ENCODE peak calls at places on chromosomes 7 and 10, in ten cellular contexts. One of them, this sample, is unnamed.

GRCh38 chr10:11444531-11445228 is 166.8 kb downstream of the USP6NL start:
- DNase-seq in tibial nerve: no peak
- DNase-seq in AG09309: no peak
- DNase-seq in HFFc6: no peak
- DNase-seq in SK-N-SH: no peak
- DNase-seq in chondrocyte: no peak
- DNase-seq in ovary: no peak
- DNase-seq in bronchial epithelial cell: no peak
- DNase-seq in epithelial cell of esophagus: no peak
- DNase-seq in IMR-90: no peak
- DNase-seq in this sample: no peak

GRCh38 chr10:3323865-3324498 is 151.4 kb upstream of the PITRM1 start:
- DNase-seq in AG09309: peak; percentile 68
- DNase-seq in SK-N-SH: peak; percentile 39
- DNase-seq in epithelial cell of esophagus: peak; percentile 83
- DNase-seq in ovary: no peak
- DNase-seq in chondrocyte: no peak
- DNase-seq in HFFc6: peak; percentile 47
- DNase-seq in bronchial epithelial cell: peak; percentile 63
- DNase-seq in tibial nerve: no peak
- DNase-seq in IMR-90: no peak
- DNase-seq in this sample: no peak

GRCh38 chr10:95260397-95260881 is 30.4 kb downstream of the PDLIM1 start:
- DNase-seq in tibial nerve: no peak
- DNase-seq in AG09309: no peak
- DNase-seq in SK-N-SH: no peak
- DNase-seq in ovary: no peak
- DNase-seq in chondrocyte: no peak
- DNase-seq in IMR-90: peak; percentile 94
- DNase-seq in epithelial cell of esophagus: peak; percentile 92
- DNase-seq in HFFc6: peak; percentile 91
- DNase-seq in bronchial epithelial cell: peak; percentile 89
- DNase-seq in this sample: peak; percentile 38

GRCh38 chr7:36278069-36278766 is 111.4 kb upstream of the ANLN start:
- DNase-seq in AG09309: no peak
- DNase-seq in ovary: no peak
- DNase-seq in SK-N-SH: no peak
- DNase-seq in chondrocyte: no peak
- DNase-seq in tibial nerve: no peak
- DNase-seq in epithelial cell of esophagus: no peak
- DNase-seq in IMR-90: no peak
- DNase-seq in HFFc6: no peak
- DNase-seq in bronchial epithelial cell: no peak
- DNase-seq in this sample: no peak

GRCh38 chr10:133268532-133268931 is 8.1 kb downstream of the ADAM8 start:
- DNase-seq in chondrocyte: no peak
- DNase-seq in AG09309: no peak
- DNase-seq in SK-N-SH: no peak
- DNase-seq in ovary: no peak
- DNase-seq in epithelial cell of esophagus: no peak
- DNase-seq in HFFc6: no peak
- DNase-seq in IMR-90: no peak
- DNase-seq in bronchial epithelial cell: no peak
- DNase-seq in tibial nerve: no peak
- DNase-seq in this sample: no peak

GRCh38 chr10:127012071-127012768 is 107.0 kb downstream of the DOCK1 start:
- DNase-seq in epithelial cell of esophagus: no peak
- DNase-seq in tibial nerve: no peak
- DNase-seq in AG09309: no peak
- DNase-seq in chondrocyte: no peak
- DNase-seq in bronchial epithelial cell: no peak
- DNase-seq in SK-N-SH: no peak
- DNase-seq in IMR-90: no peak
- DNase-seq in ovary: no peak
- DNase-seq in HFFc6: no peak
- DNase-seq in this sample: no peak

GRCh38 chr10:109892087-109892486 is 31.2 kb downstream of the XPNPEP1 start:
- DNase-seq in chondrocyte: no peak
- DNase-seq in SK-N-SH: no peak
- DNase-seq in ovary: no peak
- DNase-seq in AG09309: no peak
- DNase-seq in IMR-90: no peak
- DNase-seq in HFFc6: no peak
- DNase-seq in bronchial epithelial cell: peak; percentile 20
- DNase-seq in epithelial cell of esophagus: no peak
- DNase-seq in tibial nerve: no peak
- DNase-seq in this sample: no peak

GRCh38 chr10:72107325-72108003 is 19.1 kb upstream of the SPOCK2 start:
- DNase-seq in bronchial epithelial cell: peak; percentile 89
- DNase-seq in HFFc6: no peak
- DNase-seq in ovary: no peak
- DNase-seq in SK-N-SH: no peak
- DNase-seq in chondrocyte: no peak
- DNase-seq in epithelial cell of esophagus: peak; percentile 81
- DNase-seq in AG09309: no peak
- DNase-seq in tibial nerve: no peak
- DNase-seq in IMR-90: no peak
- DNase-seq in this sample: peak; percentile 48

GRCh38 chr10:87656431-87657072 is 3.1 kb upstream of the PAPSS2 start:
- DNase-seq in SK-N-SH: peak; percentile 71
- DNase-seq in bronchial epithelial cell: peak; percentile 47
- DNase-seq in tibial nerve: no peak
- DNase-seq in epithelial cell of esophagus: peak; percentile 45
- DNase-seq in HFFc6: no peak
- DNase-seq in chondrocyte: no peak
- DNase-seq in AG09309: no peak
- DNase-seq in ovary: no peak
- DNase-seq in IMR-90: peak; percentile 52
- DNase-seq in this sample: peak; percentile 68

GRCh38 chr7:101589052-101589451 is 40.0 kb downstream of the MYL10 start:
- DNase-seq in bronchial epithelial cell: no peak
- DNase-seq in SK-N-SH: no peak
- DNase-seq in HFFc6: no peak
- DNase-seq in chondrocyte: no peak
- DNase-seq in AG09309: no peak
- DNase-seq in epithelial cell of esophagus: no peak
- DNase-seq in IMR-90: no peak
- DNase-seq in tibial nerve: no peak
- DNase-seq in ovary: no peak
- DNase-seq in this sample: peak; percentile 13

GRCh38 chr10:75660833-75661232 is 229.4 kb downstream of the LRMDA start:
- DNase-seq in epithelial cell of esophagus: no peak
- DNase-seq in bronchial epithelial cell: no peak
- DNase-seq in HFFc6: no peak
- DNase-seq in ovary: no peak
- DNase-seq in AG09309: no peak
- DNase-seq in SK-N-SH: peak; percentile 13
- DNase-seq in tibial nerve: no peak
- DNase-seq in chondrocyte: no peak
- DNase-seq in IMR-90: no peak
- DNase-seq in this sample: no peak

GRCh38 chr10:35574924-35575352 is 30.2 kb upstream of the GJD4 start:
- DNase-seq in AG09309: peak; percentile 85
- DNase-seq in bronchial epithelial cell: no peak
- DNase-seq in ovary: no peak
- DNase-seq in tibial nerve: no peak
- DNase-seq in chondrocyte: no peak
- DNase-seq in HFFc6: peak; percentile 84
- DNase-seq in IMR-90: peak; percentile 98
- DNase-seq in SK-N-SH: no peak
- DNase-seq in epithelial cell of esophagus: no peak
- DNase-seq in this sample: no peak

GRCh38 chr10:112442063-112442462 is 4.7 kb downstream of the ZDHHC6 start:
- DNase-seq in tibial nerve: no peak
- DNase-seq in AG09309: no peak
- DNase-seq in bronchial epithelial cell: no peak
- DNase-seq in SK-N-SH: no peak
- DNase-seq in HFFc6: no peak
- DNase-seq in epithelial cell of esophagus: no peak
- DNase-seq in ovary: no peak
- DNase-seq in IMR-90: no peak
- DNase-seq in chondrocyte: no peak
- DNase-seq in this sample: no peak

GRCh38 chr10:112441520-112441919 is 5.2 kb downstream of the ZDHHC6 start:
- DNase-seq in epithelial cell of esophagus: no peak
- DNase-seq in tibial nerve: no peak
- DNase-seq in HFFc6: no peak
- DNase-seq in ovary: no peak
- DNase-seq in bronchial epithelial cell: no peak
- DNase-seq in chondrocyte: no peak
- DNase-seq in SK-N-SH: no peak
- DNase-seq in IMR-90: no peak
- DNase-seq in AG09309: no peak
- DNase-seq in this sample: no peak

GRCh38 chr10:112448903-112449302 is 1.9 kb downstream of the VTI1A start:
- DNase-seq in ovary: no peak
- DNase-seq in epithelial cell of esophagus: no peak
- DNase-seq in HFFc6: no peak
- DNase-seq in bronchial epithelial cell: no peak
- DNase-seq in SK-N-SH: no peak
- DNase-seq in IMR-90: no peak
- DNase-seq in AG09309: no peak
- DNase-seq in tibial nerve: no peak
- DNase-seq in chondrocyte: no peak
- DNase-seq in this sample: no peak

GRCh38 chr10:112446055-112446854 is 459 bp downstream of the ZDHHC6 start:
- DNase-seq in ovary: no peak
- DNase-seq in IMR-90: peak; percentile 23
- DNase-seq in AG09309: no peak
- DNase-seq in SK-N-SH: no peak
- DNase-seq in chondrocyte: no peak
- DNase-seq in epithelial cell of esophagus: peak; percentile 43
- DNase-seq in bronchial epithelial cell: peak; percentile 44
- DNase-seq in tibial nerve: no peak
- DNase-seq in HFFc6: no peak
- DNase-seq in this sample: no peak

DNA sequence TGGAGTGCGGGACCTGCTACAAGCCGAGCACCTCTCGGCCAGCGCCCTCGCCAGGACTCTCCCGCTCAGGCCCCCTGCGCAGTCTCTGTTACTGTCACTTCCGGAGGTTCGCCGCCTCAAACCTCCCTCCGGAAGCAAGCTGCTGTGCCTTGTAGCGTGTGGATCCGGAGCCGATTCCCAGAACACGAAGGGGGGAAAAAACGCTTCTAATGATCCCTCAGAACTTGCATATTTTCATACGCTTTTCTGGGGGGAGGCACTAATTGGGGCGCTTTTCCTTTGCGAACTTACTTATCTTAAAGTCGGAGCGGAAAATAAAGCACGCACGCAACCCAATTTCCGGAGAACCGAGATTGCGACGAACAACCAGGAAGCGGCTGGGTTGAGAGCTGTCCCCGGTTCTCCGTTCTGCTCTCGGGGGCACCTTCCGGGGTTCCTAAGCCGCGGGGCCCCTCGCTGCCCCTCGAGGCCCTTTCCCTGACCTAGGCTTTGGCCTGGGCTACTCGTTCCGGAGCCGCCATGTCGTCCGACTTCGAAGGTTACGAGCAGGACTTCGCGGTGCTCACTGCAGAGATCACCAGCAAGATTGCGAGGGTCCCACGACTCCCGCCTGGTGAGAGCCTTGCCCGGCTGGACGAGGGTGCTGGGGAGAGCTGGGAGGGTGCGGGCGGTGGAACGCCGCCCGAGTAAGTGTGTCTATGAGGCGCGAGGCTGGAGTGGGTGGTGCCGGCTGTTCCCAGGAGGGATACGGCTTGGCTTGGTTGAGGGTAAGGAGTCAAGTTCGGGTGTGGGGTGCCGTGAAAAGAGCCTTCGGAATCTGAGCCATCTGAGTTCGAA is at the start of the genes VTI1A and ZDHHC6:
- DNase-seq in IMR-90: peak; percentile 84
- DNase-seq in AG09309: peak; percentile 46
- DNase-seq in HFFc6: peak; percentile 80
- DNase-seq in tibial nerve: peak; percentile 63
- DNase-seq in bronchial epithelial cell: peak; percentile 70
- DNase-seq in epithelial cell of esophagus: peak; percentile 89
- DNase-seq in chondrocyte: no peak
- DNase-seq in SK-N-SH: peak; percentile 88
- DNase-seq in ovary: peak; percentile 85
- DNase-seq in this sample: peak; percentile 88
- TF ChIP-seq CTCF in IMR-90: peak; percentile 24
- TF ChIP-seq CTCF in AG09309: peak; percentile 29
- TF ChIP-seq CTCF in HFFc6: peak; percentile 44
- TF ChIP-seq CTCF in tibial nerve: peak; percentile 52
- TF ChIP-seq CTCF in bronchial epithelial cell: peak; percentile 59
- TF ChIP-seq CTCF in epithelial cell of esophagus: peak; percentile 36
- TF ChIP-seq CTCF in chondrocyte: peak; percentile 55
- TF ChIP-seq CTCF in SK-N-SH: peak; percentile 31
- TF ChIP-seq CTCF in ovary: no peak
- TF ChIP-seq CTCF in this sample: no peak

GRCh38 chr7:151060113-151060415 is 675 bp downstream of the SLC4A2 start:
- DNase-seq in AG09309: no peak
- DNase-seq in chondrocyte: no peak
- DNase-seq in epithelial cell of esophagus: no peak
- DNase-seq in SK-N-SH: no peak
- DNase-seq in bronchial epithelial cell: no peak
- DNase-seq in tibial nerve: no peak
- DNase-seq in HFFc6: no peak
- DNase-seq in IMR-90: no peak
- DNase-seq in ovary: no peak
- DNase-seq in this sample: no peak
- TF ChIP-seq CTCF in AG09309: no peak
- TF ChIP-seq CTCF in chondrocyte: peak; percentile 57
- TF ChIP-seq CTCF in epithelial cell of esophagus: no peak
- TF ChIP-seq CTCF in SK-N-SH: peak; percentile 13
- TF ChIP-seq CTCF in bronchial epithelial cell: no peak
- TF ChIP-seq CTCF in tibial nerve: no peak
- TF ChIP-seq CTCF in HFFc6: peak; percentile 34
- TF ChIP-seq CTCF in IMR-90: no peak
- TF ChIP-seq CTCF in ovary: no peak
- TF ChIP-seq CTCF in this sample: no peak

GRCh38 chr7:70657532-70657931 is 474.4 kb upstream of the GALNT17 start:
- DNase-seq in SK-N-SH: no peak
- DNase-seq in AG09309: no peak
- DNase-seq in epithelial cell of esophagus: no peak
- DNase-seq in IMR-90: no peak
- DNase-seq in HFFc6: no peak
- DNase-seq in ovary: no peak
- DNase-seq in bronchial epithelial cell: no peak
- DNase-seq in chondrocyte: no peak
- DNase-seq in tibial nerve: no peak
- DNase-seq in this sample: no peak
- TF ChIP-seq CTCF in SK-N-SH: no peak
- TF ChIP-seq CTCF in AG09309: no peak
- TF ChIP-seq CTCF in epithelial cell of esophagus: no peak
- TF ChIP-seq CTCF in IMR-90: no peak
- TF ChIP-seq CTCF in HFFc6: no peak
- TF ChIP-seq CTCF in ovary: no peak
- TF ChIP-seq CTCF in bronchial epithelial cell: no peak
- TF ChIP-seq CTCF in chondrocyte: no peak
- TF ChIP-seq CTCF in tibial nerve: no peak
- TF ChIP-seq CTCF in this sample: no peak

DNA sequence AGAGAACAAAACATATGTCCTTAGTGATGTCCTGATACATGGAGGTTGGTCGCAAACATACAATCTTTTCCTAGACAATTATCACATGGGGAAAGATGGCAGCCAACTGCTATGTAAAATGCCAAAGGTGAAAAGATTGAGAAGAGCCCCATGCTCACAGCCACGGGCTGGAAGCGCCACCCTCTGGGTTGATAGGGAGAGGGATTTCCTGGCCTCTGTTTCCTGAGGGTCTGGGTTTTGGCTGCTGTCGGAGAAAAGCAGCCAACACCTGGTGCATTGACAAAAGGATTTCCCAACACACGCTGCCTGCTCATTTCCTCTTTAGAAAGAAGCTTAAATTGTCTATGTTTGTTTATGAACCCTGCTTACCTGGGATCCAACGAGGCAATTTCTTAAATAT is 43.8 kb downstream of the ITIH5 start:
- DNase-seq in epithelial cell of esophagus: no peak
- DNase-seq in tibial nerve: no peak
- DNase-seq in bronchial epithelial cell: no peak
- DNase-seq in SK-N-SH: no peak
- DNase-seq in chondrocyte: no peak
- DNase-seq in AG09309: no peak
- DNase-seq in IMR-90: no peak
- DNase-seq in ovary: no peak
- DNase-seq in HFFc6: no peak
- DNase-seq in this sample: no peak
- TF ChIP-seq CTCF in epithelial cell of esophagus: no peak
- TF ChIP-seq CTCF in tibial nerve: no peak
- TF ChIP-seq CTCF in bronchial epithelial cell: no peak
- TF ChIP-seq CTCF in SK-N-SH: no peak
- TF ChIP-seq CTCF in chondrocyte: peak; percentile 44
- TF ChIP-seq CTCF in AG09309: no peak
- TF ChIP-seq CTCF in IMR-90: no peak
- TF ChIP-seq CTCF in ovary: no peak
- TF ChIP-seq CTCF in HFFc6: no peak
- TF ChIP-seq CTCF in this sample: peak; percentile 7